ENCODE peak calls at places on chromosomes 2 and 18, in six cellular contexts. J is ureter; V is stimulated activated naive CD8-positive, alpha-beta T cell treated with anti-CD3 and anti-CD28 coated beads, Interleukin-15, amount 100 ng/mL, for 72 hours; S is thoracic aorta; T is body of pancreas; G is AG20443. N is an unnamed sample.

GRCh38 chr2:5984946-5985345 is 292.8 kb downstream of the SOX11 start:
- DNase-seq in J (no peak), V (no peak), S (no peak), T (no peak), G (no peak), N (no peak)

GRCh38 chr2:166042768-166043390 is 84.9 kb downstream of the SCN1A start:
- DNase-seq in J (no peak), V (no peak), S (no peak), T (no peak), G (peak; percentile 13), N (no peak)

GRCh38 chr2:189254268-189254883 is 74.8 kb upstream of the COL5A2 start:
- DNase-seq in J (peak; percentile 42), V (no peak), S (peak; percentile 23), T (peak; percentile 12), G (peak; percentile 84), N (no peak)

GRCh38 chr2:138182913-138183312 is 218.6 kb downstream of the HNMT start:
- DNase-seq in J (no peak), V (no peak), S (no peak), T (no peak), G (peak; percentile 32), N (no peak)

GRCh38 chr2:230225486-230225885 is at the start of gene SP140:
- DNase-seq in J (peak; percentile 53), V (peak; percentile 39), S (no peak), T (peak; percentile 16), G (no peak), N (peak; percentile 68)

GRCh38 chr2:95552911-95553310 is 38.9 kb upstream of the TRIM43 start:
- DNase-seq in J (no peak), V (no peak), S (no peak), T (no peak), G (peak; percentile 18), N (no peak)

GRCh38 chr2:217370391-217370790 is 510.5 kb upstream of the TNP1 start:
- DNase-seq in J (no peak), V (no peak), S (no peak), T (no peak), G (peak; percentile 28), N (no peak)

GRCh38 chr2:95074663-95075439 is 46.8 kb downstream of the MRPS5 start:
- DNase-seq in J (no peak), V (peak; percentile 74), S (no peak), T (no peak), G (no peak), N (peak; percentile 30)

GRCh38 chr18:47420130-47420529 is 168.7 kb upstream of the SKOR2 start:
- DNase-seq in J (no peak), V (no peak), S (no peak), T (no peak), G (no peak), N (no peak)

GRCh38 chr18:8946046-8946838 is 156.3 kb upstream of the NDUFV2 start:
- DNase-seq in J (no peak), V (no peak), S (no peak), T (no peak), G (peak; percentile 65), N (no peak)

GRCh38 chr2:174492963-174493431 is 6.2 kb upstream of the GPR155 start:
- DNase-seq in J (no peak), V (peak; percentile 57), S (no peak), T (no peak), G (no peak), N (peak; percentile 21)

N was measured in T-helper 9 cell.